ENCODE peak calls at places on chromosome 1, in nine cellular contexts. O is AG10803, Z is testis, R is upper lobe of left lung, M is Panc1, L is heart left ventricle, C is pancreas, W is Calu3, A is left lung. U is an unnamed sample.

GRCh38 chr1:154453577-154454352 is 48.3 kb upstream of the TDRD10 start:
- DNase-seq in O (peak; percentile 89), Z (no peak), R (no peak), M (no peak), L (no peak), C (no peak), W (no peak), A (no peak), U (no peak)

GRCh38 chr1:38265293-38266196 is 219.0 kb upstream of the POU3F1 start:
- DNase-seq in O (no peak), Z (no peak), R (no peak), M (no peak), L (no peak), C (no peak), W (no peak), A (no peak), U (no peak)

GRCh38 chr1:226697608-226698544 is 41.2 kb downstream of the ITPKB start:
- DNase-seq in O (no peak), Z (no peak), R (no peak), M (no peak), L (no peak), C (no peak), W (no peak), A (no peak), U (no peak)

GRCh38 chr1:191788551-191788950 is 369.7 kb upstream of the RGS18 start:
- DNase-seq in O (no peak), Z (no peak), R (no peak), M (no peak), L (no peak), C (no peak), W (no peak), A (no peak), U (no peak)

GRCh38 chr1:223175032-223175431 is 32.0 kb upstream of the TLR5 start:
- DNase-seq in O (no peak), Z (peak; percentile 35), R (no peak), M (no peak), L (no peak), C (peak; percentile 38), W (peak; percentile 54), A (no peak), U (no peak)

GRCh38 chr1:43382027-43382771 is 7.4 kb downstream of the MED8 start:
- DNase-seq in O (no peak), Z (peak; percentile 45), R (no peak), M (no peak), L (no peak), C (no peak), W (no peak), A (no peak), U (no peak)

GRCh38 chr1:9100471-9101043 is 28.3 kb downstream of the GPR157 start:
- DNase-seq in O (no peak), Z (no peak), R (no peak), M (no peak), L (no peak), C (no peak), W (no peak), A (no peak), U (no peak)

GRCh38 chr1:90386899-90387334 is 330.2 kb downstream of the BARHL2 start:
- DNase-seq in O (no peak), Z (no peak), R (no peak), M (peak; percentile 30), L (no peak), C (no peak), W (no peak), A (no peak), U (no peak)

GRCh38 chr1:213986925-213987250 is 885 bp upstream of the PROX1 start:
- DNase-seq in O (no peak), Z (no peak), R (no peak), M (no peak), L (no peak), C (no peak), W (no peak), A (no peak), U (no peak)

GRCh38 chr1:213988639-213989070 is 882 bp downstream of the PROX1 start:
- DNase-seq in O (no peak), Z (no peak), R (no peak), M (no peak), L (no peak), C (peak; percentile 33), W (no peak), A (no peak), U (peak; percentile 25)

GRCh38 chr1:213987422-213987875 is 324 bp upstream of the PROX1 start:
- DNase-seq in O (peak; percentile 17), Z (no peak), R (peak; percentile 87), M (no peak), L (peak; percentile 70), C (no peak), W (no peak), A (peak; percentile 74), U (no peak)

GRCh38 chr1:213989071-213989739 is 1.4 kb downstream of the PROX1 start:
- DNase-seq in O (no peak), Z (no peak), R (peak; percentile 80), M (no peak), L (no peak), C (peak; percentile 55), W (no peak), A (peak; percentile 69), U (no peak)

DNA sequence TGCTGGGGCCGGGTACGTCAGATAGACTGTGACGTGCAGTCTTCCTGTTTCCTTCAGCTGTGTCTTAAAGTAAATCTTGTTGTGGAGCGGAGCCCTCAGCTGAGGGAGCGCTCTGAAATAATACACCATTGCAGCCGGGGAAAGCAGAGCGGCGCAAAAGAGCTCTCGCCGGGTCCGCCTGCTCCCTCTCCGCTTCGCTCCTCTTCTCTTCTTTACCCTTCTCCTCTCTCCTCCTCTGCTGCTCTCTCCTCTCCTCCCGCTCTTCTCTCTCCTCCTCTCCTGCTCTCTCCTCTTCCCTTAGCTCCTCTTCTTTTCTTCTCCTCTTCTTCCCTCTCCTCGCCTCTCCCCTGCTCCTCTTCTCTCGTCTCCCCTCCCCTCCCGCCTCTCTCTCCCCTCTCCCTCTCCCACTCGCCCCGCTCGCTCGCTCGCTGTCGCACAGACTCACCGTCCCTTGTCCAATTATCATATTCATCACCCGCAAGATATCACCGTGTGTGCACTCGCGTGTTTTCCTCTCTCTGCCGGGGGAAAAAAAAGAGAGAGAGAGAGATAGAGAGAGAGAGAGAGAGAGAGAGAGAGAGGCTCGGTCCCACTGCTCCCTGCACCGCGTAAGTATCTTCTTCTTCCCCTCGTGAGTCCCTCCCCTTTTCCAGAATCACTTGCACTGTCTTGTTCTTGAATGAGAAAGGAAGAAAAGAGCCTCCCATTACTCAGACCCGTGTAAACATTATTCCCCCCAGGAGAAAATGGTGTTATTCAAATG is at the start of gene PROX1:
- DNase-seq in O (peak; percentile 77), Z (peak; percentile 91), R (peak; percentile 30), M (no peak), L (peak; percentile 86), C (peak; percentile 92), W (peak; percentile 67), A (peak; percentile 79), U (peak; percentile 73)
- TF ChIP-seq CTCF in O (peak; percentile 14), Z (peak; percentile 14), R (no peak), M (no peak), L (no peak), C (no peak), W (no peak), A (no peak), U (no peak)

GRCh38 chr1:104646233-104646632 is 896.5 kb downstream of the AMY1C start:
- DNase-seq in O (no peak), Z (no peak), R (no peak), M (no peak), L (no peak), C (no peak), W (no peak), A (no peak), U (no peak)

DNA sequence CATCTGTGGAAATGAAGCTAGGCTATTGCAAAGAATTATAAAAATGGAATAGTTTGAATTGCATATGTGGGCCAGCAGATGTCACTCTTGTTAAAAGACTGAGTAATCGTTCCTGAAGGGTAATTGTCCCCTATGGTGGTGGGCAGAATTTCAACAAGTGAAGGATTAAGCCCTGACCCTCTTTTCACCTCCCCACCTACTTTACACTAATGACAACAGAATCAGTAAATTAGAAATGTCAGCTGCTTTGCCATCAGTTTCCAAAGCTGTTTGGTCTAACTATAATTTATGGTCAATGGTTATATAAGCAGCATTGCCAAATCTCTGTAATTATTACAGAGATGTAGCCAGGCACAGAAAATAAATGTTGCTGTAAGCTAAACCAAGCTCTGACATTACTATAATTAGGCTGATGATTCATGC is 898.6 kb downstream of the AMY1C start:
- DNase-seq in O (no peak), Z (no peak), R (no peak), M (peak; percentile 0), L (no peak), C (no peak), W (no peak), A (no peak), U (peak; percentile 30)
- TF ChIP-seq CTCF in O (no peak), Z (no peak), R (no peak), M (peak; percentile 54), L (no peak), C (no peak), W (no peak), A (no peak), U (peak; percentile 19)

GRCh38 chr1:245622332-245623014 is 467.7 kb downstream of the KIF26B start:
- DNase-seq in O (no peak), Z (no peak), R (no peak), M (no peak), L (no peak), C (no peak), W (no peak), A (no peak), U (no peak)
- TF ChIP-seq CTCF in O (no peak), Z (no peak), R (no peak), M (no peak), L (no peak), C (no peak), W (no peak), A (no peak), U (no peak)

GRCh38 chr1:51564124-51564523 is 45.1 kb upstream of the EPS15 start:
- DNase-seq in O (peak; percentile 36), Z (peak; percentile 56), R (no peak), M (no peak), L (no peak), C (no peak), W (peak; percentile 25), A (no peak), U (peak; percentile 60)

GRCh38 chr1:51565009-51565408 is 45.9 kb upstream of the EPS15 start:
- DNase-seq in O (no peak), Z (no peak), R (no peak), M (no peak), L (no peak), C (no peak), W (no peak), A (no peak), U (no peak)

GRCh38 chr1:51567653-51568052 is 48.6 kb upstream of the EPS15 start:
- DNase-seq in O (peak; percentile 96), Z (no peak), R (no peak), M (no peak), L (no peak), C (no peak), W (peak; percentile 23), A (no peak), U (no peak)

GRCh38 chr1:51568231-51568935 is 48.5 kb upstream of the OSBPL9 start:
- DNase-seq in O (no peak), Z (no peak), R (no peak), M (no peak), L (no peak), C (no peak), W (no peak), A (no peak), U (no peak)

DNA sequence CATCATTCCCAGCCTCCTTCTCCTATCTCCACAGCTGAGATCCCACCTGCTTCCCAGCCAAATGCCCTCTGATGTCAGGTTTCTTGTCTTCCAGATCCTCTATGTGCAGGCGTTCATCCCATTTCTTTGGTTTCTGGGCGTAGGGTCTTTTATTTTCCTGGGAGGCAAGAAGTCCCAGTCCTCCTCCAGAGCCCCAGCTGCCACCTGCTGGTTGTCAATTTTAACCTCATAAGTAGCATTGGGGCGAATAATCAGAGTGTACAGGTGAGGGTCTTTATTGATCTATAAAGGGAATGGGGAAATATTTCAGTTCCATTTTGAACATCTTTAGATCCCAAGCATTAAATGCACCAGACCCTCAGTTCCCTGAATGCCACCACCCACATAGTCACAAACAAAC is 47.2 kb upstream of the EPS15 start:
- DNase-seq in O (no peak), Z (no peak), R (no peak), M (no peak), L (no peak), C (no peak), W (no peak), A (no peak), U (no peak)
- TF ChIP-seq CTCF in O (no peak), Z (no peak), R (no peak), M (peak; percentile 55), L (no peak), C (no peak), W (no peak), A (no peak), U (no peak)

U was measured in GM20000.